ENCODE peak calls at places on chromosomes 4 and X, in five cellular contexts. P, C, G, U and B are unnamed samples.

GRCh38 chrX:53224860-53225797 is at the start of gene KDM5C:
- DNase-seq in P (peak), C (peak), G (peak), U (peak), B (peak)

GRCh38 chrX:136259543-136259942 is 8.3 kb upstream of the MAP7D3 start:
- DNase-seq in P (peak), C (no peak), G (no peak), U (peak), B (peak)

GRCh38 chrX:42531431-42531830 is 246.5 kb downstream of the PPP1R2C start:
- DNase-seq in P (no peak), C (no peak), G (no peak), U (no peak), B (no peak)

GRCh38 chr4:89889289-89889688 is 5.4 kb upstream of the MMRN1 start:
- DNase-seq in P (no peak), C (no peak), G (no peak), U (no peak), B (no peak)

GRCh38 chr4:1767770-1768366 is 25.2 kb upstream of the FGFR3 start:
- DNase-seq in P (peak), C (no peak), G (peak), U (peak), B (no peak)

GRCh38 chrX:17564689-17565409 is 172.4 kb upstream of the SCML1 start:
- DNase-seq in P (no peak), C (no peak), G (no peak), U (peak), B (no peak)

GRCh38 chr4:182643801-182644311 is 273.3 kb downstream of the DCTD start:
- DNase-seq in P (peak), C (no peak), G (no peak), U (peak), B (no peak)

GRCh38 chr4:20026456-20026855 is 225.2 kb upstream of the SLIT2 start:
- DNase-seq in P (peak), C (no peak), G (no peak), U (peak), B (no peak)

GRCh38 chrX:81021478-81021877 is 180.2 kb downstream of the HMGN5 start:
- DNase-seq in P (no peak), C (no peak), G (no peak), U (no peak), B (no peak)

GRCh38 chrX:21490341-21490740 is 116.1 kb downstream of the CNKSR2 start:
- DNase-seq in P (no peak), C (no peak), G (no peak), U (no peak), B (no peak)

GRCh38 chr4:63919636-63920365 is 489.4 kb downstream of the TECRL start:
- DNase-seq in P (no peak), C (no peak), G (no peak), U (no peak), B (no peak)

GRCh38 chr4:169682360-169683047 is 62.1 kb downstream of the CLCN3 start:
- DNase-seq in P (peak), C (no peak), G (no peak), U (peak), B (no peak)

GRCh38 chr4:70703695-70704332 is 15.5 kb downstream of the UTP3 start:
- DNase-seq in P (peak), C (no peak), G (peak), U (peak), B (peak)

GRCh38 chrX:14948701-14949100 is 75.5 kb downstream of the MOSPD2 start:
- DNase-seq in P (no peak), C (no peak), G (no peak), U (peak), B (no peak)

GRCh38 chr4:140641789-140642439 is 73.2 kb upstream of the UCP1 start:
- DNase-seq in P (no peak), C (no peak), G (peak), U (no peak), B (no peak)

GRCh38 chr4:306551-306961 is 1.3 kb upstream of the ZNF732 start:
- DNase-seq in P (no peak), C (no peak), G (no peak), U (no peak), B (peak)

GRCh38 chrX:115896362-115896761 is 274.2 kb upstream of the AGTR2 start:
- DNase-seq in P (no peak), C (no peak), G (no peak), U (no peak), B (no peak)

GRCh38 chr4:7890635-7891393 is 48.8 kb downstream of the AFAP1 start:
- DNase-seq in P (peak), C (no peak), G (no peak), U (peak), B (no peak)

DNA sequence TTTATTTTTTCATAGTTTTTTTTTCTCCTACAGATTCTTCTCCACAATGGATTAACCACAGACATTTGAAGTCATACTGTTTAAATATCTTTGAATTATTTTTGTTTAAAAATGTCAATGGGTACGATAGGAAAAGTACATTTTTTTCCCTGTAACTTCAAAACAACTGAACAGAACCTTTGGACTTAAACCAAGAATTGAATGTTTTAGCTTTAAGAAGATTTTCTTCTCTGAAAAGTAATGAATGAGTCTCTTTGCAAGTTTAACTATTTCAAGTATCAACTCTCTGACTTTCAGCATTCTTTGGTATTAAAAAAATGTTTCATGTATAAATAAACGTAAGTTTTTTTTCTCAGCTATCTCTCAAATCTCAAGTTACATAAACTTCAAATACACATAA is 364.3 kb downstream of the FBXO8 start:
- DNase-seq in P (peak), C (no peak), G (no peak), U (no peak), B (no peak)
- H3K9ac ChIP-seq in P (no peak), C (no peak), G (no peak), U (no peak), B (no peak)

GRCh38 chr4:26476545-26476944 is 13.7 kb downstream of the CCKAR start:
- DNase-seq in P (no peak), C (no peak), G (no peak), U (no peak), B (no peak)
- H3K27ac ChIP-seq in P (no peak), C (no peak), G (no peak), U (no peak), B (no peak)

DNA sequence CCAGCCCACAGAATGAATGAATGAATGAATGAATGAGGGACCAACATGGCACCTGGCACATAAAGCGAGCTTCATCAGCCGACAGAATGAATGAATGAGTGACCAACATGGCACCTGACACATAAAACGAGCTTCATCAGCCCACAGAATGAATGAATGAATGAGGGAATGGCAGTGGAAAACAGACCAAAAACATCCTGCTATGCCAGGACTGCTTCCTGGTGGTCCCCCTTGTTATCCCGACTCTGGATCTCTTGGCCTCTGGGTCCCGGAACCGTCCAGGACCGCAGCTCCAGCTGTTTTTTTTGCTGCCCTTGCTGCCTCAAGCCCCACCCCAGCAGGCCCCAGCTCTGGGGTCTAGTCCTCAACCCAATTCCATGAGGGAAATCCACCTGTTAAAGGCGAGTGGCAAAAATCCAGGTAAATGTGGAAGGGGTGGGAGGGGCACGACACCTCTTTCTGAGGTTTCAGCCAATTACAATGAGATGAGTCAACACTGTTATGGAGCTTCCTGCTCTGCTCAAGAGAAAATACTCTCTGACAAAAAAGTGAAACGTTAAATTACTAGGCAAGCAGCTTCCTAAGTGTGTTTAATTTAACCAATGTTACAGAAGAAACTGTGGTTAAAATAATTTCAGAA is 72.0 kb upstream of the MTNR1A start:
- DNase-seq in P (peak), C (no peak), G (no peak), U (peak), B (no peak)
- H2AFZ ChIP-seq in P (no peak), C (no peak), G (no peak), U (no peak), B (no peak)

GRCh38 chrX:155333701-155334100 is 713 bp downstream of the CLIC2 start:
- DNase-seq in P (no peak), C (no peak), G (no peak), U (no peak), B (no peak)

GRCh38 chrX:155330992-155331391 is 3.4 kb downstream of the CLIC2 start:
- DNase-seq in P (no peak), C (no peak), G (no peak), U (no peak), B (no peak)

GRCh38 chrX:155329293-155329692 is 5.1 kb downstream of the CLIC2 start:
- DNase-seq in P (no peak), C (no peak), G (no peak), U (no peak), B (no peak)

DNA sequence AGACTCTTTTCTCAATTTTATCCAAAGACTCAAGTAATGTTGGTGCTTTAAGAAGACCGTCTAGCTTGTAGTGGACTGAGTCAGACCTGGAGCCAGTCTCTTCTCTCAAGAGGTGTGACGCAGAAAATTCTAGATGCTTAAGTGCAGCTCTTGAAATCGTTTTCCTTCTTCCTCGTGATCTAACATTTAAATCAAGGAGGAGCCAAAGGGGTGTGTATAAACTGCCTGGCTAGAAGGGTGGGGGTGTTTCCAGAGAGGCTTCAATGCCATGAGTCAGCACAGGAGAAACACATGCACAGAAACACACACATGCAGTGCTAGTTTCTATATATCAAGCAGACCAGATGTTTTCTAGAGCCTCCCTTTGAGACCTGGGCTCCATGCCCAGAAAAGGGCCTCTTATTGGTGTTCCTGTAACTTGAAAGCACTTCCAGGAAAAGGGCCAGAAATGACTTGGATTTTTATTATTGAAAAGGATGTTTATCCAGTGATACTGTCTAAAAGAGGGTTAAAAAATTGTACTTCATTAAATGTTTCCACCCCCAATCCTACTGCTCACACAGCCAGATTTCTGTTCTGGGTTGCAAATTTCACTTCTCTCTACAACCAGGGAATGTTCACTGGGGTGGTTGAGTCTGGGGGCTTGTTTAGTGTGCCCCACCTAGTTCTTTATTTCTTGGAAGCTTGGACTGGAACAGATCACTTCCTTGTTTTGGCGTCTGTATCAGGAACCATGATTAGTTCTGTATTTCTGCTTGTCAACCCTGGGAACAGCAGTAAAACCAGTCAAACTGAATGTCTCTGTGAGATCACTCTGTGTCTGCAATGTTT is at the start of gene CLIC2:
- DNase-seq in P (peak), C (no peak), G (no peak), U (peak), B (peak)
- H3K9ac ChIP-seq in P (no peak), C (no peak), G (no peak), U (no peak), B (no peak)

GRCh38 chrX:131830400-131831184 is 192.5 kb upstream of the STK26 start:
- DNase-seq in P (peak), C (peak), G (peak), U (peak), B (no peak)
- H3K27ac ChIP-seq in P (no peak), C (peak), G (peak), U (no peak), B (no peak)

GRCh38 chr4:74252933-74253332 is 55.3 kb upstream of the EPGN start:
- DNase-seq in P (no peak), C (no peak), G (no peak), U (no peak), B (no peak)
- H2AFZ ChIP-seq in P (no peak), C (no peak), G (no peak), U (no peak), B (no peak)

DNA sequence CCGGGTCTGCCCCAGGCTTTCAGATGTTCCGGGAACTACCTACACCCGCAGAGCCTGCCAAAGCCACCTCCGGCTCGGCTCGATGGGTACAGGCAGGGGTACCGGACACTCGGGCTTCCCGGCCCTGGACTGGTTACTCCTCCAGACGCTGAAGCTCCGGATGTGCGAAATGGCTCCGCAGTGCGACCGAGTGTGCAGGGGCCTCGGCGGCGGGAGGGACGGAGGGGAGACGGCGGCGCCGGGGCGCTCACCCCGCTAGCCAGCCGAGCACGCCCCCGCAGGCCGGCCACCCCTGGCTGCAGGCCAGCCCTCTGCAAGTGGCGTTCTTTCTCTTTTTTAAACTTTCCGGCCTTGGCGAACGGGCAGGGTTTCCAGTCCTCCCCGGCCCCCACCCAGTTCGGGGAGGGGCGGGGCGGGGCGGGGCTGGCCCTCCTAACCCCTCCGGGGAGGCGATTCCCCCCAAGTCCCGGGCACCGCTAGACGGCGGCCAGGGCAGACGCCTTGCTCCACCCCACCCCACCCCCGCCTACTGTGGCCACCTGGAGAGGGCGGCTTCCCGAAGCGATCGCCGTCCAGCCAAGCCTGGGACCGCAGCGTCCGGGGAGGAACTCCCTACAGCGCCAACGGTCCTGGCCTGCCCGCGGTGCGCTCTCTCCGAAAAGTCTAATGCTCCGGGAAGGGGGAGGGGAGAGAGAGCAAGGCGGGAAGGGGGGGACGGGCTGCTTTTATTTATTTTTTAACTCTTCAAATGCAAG is 7.5 kb downstream of the BCOR start:
- DNase-seq in P (no peak), C (no peak), G (peak), U (peak), B (no peak)
- H3K9ac ChIP-seq in P (no peak), C (peak), G (no peak), U (peak), B (no peak)